ENCODE peak calls at places on chromosomes 5 and 9, in ten cellular contexts. J is NCI-H446, S is astrocyte of the spinal cord, I is SJSA1, U is mucosa of gallbladder, O is A549, Q is AG04450, X is T-cell, R is endothelial cell, A is NCI-H146. V is an unnamed sample.

GRCh38 chr5:58090704-58091103 is 369.2 kb downstream of the PLK2 start:
- DNase-seq in J (no peak), S (no peak), I (no peak), U (no peak), O (no peak), Q (no peak), X (no peak), R (no peak), A (no peak), V (no peak)

GRCh38 chr5:128854931-128855330 is 110.4 kb upstream of the SLC27A6 start:
- DNase-seq in J (no peak), S (no peak), I (no peak), U (no peak), O (no peak), Q (no peak), X (no peak), R (no peak), A (no peak), V (no peak)

GRCh38 chr9:71602652-71603051 is 165.7 kb downstream of the CEMIP2 start:
- DNase-seq in J (no peak), S (no peak), I (no peak), U (no peak), O (no peak), Q (no peak), X (no peak), R (no peak), A (no peak), V (no peak)

GRCh38 chr5:124755565-124755964 is 9.1 kb upstream of the ZNF608 start:
- DNase-seq in J (no peak), S (no peak), I (peak), U (no peak), O (peak), Q (no peak), X (no peak), R (no peak), A (no peak), V (no peak)

GRCh38 chr5:60223342-60223741 is 329.8 kb upstream of the PDE4D start:
- DNase-seq in J (no peak), S (peak), I (no peak), U (no peak), O (no peak), Q (no peak), X (no peak), R (no peak), A (no peak), V (no peak)

GRCh38 chr5:56759521-56759920 is 55.8 kb upstream of the MAP3K1 start:
- DNase-seq in J (no peak), S (no peak), I (no peak), U (peak), O (no peak), Q (no peak), X (no peak), R (no peak), A (no peak), V (no peak)

GRCh38 chr5:160312139-160312959 is at the start of gene CCNJL:
- DNase-seq in J (peak), S (peak), I (peak), U (no peak), O (peak), Q (no peak), X (no peak), R (peak), A (peak), V (no peak)

GRCh38 chr5:170087168-170087817 is 18.4 kb upstream of the FOXI1 start:
- DNase-seq in J (no peak), S (no peak), I (no peak), U (no peak), O (no peak), Q (no peak), X (no peak), R (no peak), A (no peak), V (no peak)

GRCh38 chr5:171336486-171337206 is 27.6 kb downstream of the TLX3 start:
- DNase-seq in J (peak), S (peak), I (no peak), U (peak), O (peak), Q (peak), X (no peak), R (peak), A (no peak), V (no peak)